ENCODE peak calls at places on chromosome 13, in four cellular contexts. L is neuronal stem cell; J is colonic mucosa; P is CD8-positive, alpha-beta T cell. Y is an unnamed sample.
A peak's percentile ranks its signal among the peaks of the same experiment; 100 is the strongest.

GRCh38 chr13:101711307-101712025 is 259.0 kb downstream of the ITGBL1 start:
- DNase-seq in L (no peak), J (no peak), P (no peak), Y (no peak)

GRCh38 chr13:50845211-50845610 is 1.7 kb upstream of the DLEU7 start:
- DNase-seq in L (no peak), J (no peak), P (no peak), Y (no peak)

GRCh38 chr13:21672811-21673591 is 2.1 kb downstream of the FGF9 start:
- DNase-seq in L (peak; percentile 5), J (peak; percentile 31), P (peak; percentile 18), Y (no peak)

GRCh38 chr13:93730780-93731179 is 504.2 kb downstream of the GPC6 start:
- DNase-seq in L (no peak), J (no peak), P (no peak), Y (no peak)

GRCh38 chr13:42907745-42908144 is 84.3 kb downstream of the EPSTI1 start:
- DNase-seq in L (no peak), J (no peak), P (no peak), Y (no peak)

GRCh38 chr13:60261432-60262351 is 98.0 kb upstream of the DIAPH3 start:
- DNase-seq in L (no peak), J (peak; percentile 21), P (no peak), Y (no peak)

GRCh38 chr13:28423010-28423409 is 71.9 kb downstream of the FLT1 start:
- DNase-seq in L (no peak), J (peak; percentile 31), P (peak; percentile 32), Y (no peak)

GRCh38 chr13:47672982-47673670 is 327.9 kb downstream of the SUCLA2 start:
- DNase-seq in L (no peak), J (no peak), P (no peak), Y (no peak)

GRCh38 chr13:23567792-23568480 is 2.3 kb upstream of the TNFRSF19 start:
- DNase-seq in L (peak; percentile 70), J (no peak), P (no peak), Y (no peak)

GRCh38 chr13:76619631-76620030 is 266.6 kb downstream of the KCTD12 start:
- DNase-seq in L (no peak), J (no peak), P (no peak), Y (no peak)

GRCh38 chr13:46340631-46341111 is 46.4 kb downstream of the RUBCNL start:
- DNase-seq in L (no peak), J (no peak), P (no peak), Y (no peak)

GRCh38 chr13:24127116-24127631 is 33.3 kb upstream of the SPATA13 start:
- DNase-seq in L (no peak), J (peak; percentile 82), P (no peak), Y (no peak)

GRCh38 chr13:20689291-20689690 is 14.2 kb upstream of the IL17D start:
- DNase-seq in L (no peak), J (no peak), P (no peak), Y (no peak)

DNA sequence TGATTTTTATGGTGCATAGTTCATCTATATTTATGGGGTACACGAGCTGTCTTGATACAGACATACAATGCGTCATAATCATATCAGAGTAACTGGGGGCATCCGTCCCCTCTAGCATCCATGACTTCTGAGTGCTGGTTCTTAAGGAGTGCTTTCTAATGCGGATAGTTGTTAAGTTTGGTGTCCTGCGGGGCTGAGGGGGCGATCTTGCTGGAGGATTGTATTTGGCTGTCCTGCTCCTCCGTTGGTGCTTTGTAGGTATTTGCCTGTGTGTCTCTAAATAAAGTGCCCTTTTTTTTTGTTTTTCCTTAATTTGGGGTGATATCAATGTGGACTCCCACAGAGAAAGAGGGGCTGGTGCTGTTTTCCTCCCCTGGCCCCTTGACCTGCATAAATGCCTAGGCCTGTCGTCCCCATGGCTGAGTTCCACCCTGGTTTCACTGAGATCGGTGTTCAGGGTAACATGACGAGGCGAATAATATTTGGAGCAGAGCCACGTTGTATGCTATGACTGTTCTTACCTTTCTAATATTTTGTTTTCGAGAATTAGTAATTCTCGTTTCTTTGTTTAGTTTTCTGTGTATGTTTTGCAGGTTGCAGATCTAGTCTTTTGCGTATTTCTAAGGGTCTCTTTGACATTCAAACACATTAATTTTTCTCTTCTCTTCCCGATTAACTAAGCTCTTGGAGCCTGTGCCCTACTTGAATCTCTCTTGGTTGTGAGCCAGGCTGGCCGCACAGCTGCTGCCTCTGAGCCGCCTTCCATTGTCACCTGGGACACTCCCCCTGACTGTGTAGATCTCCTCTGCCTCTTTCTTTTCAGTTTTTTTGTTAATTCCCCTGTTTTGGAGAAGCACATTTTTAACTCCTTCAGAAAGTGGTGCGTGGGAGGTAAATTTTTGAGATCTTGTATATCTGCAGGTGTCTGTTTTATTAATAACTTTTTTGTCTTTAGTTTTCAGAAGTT is 100.3 kb downstream of the ARHGEF7 start:
- DNase-seq in L (no peak), J (no peak), P (no peak), Y (no peak)
- H3K4me1 ChIP-seq in L (peaks cover 24% of the 10 kb centered on the region), J (no peaks in the 10 kb centered on the region), P (no peaks in the 10 kb centered on the region), Y (no peaks in the 10 kb centered on the region)

GRCh38 chr13:99257291-99257690 is 888 bp downstream of the GPR18 start:
- DNase-seq in L (no peak), J (no peak), P (no peak), Y (no peak)

GRCh38 chr13:99258946-99259345 is 767 bp upstream of the GPR18 start:
- DNase-seq in L (no peak), J (no peak), P (peak; percentile 46), Y (no peak)

GRCh38 chr13:99256709-99257108 is 1.5 kb downstream of the GPR18 start:
- DNase-seq in L (no peak), J (no peak), P (no peak), Y (no peak)

GRCh38 chr13:99260216-99260615 is 2.0 kb upstream of the GPR18 start:
- DNase-seq in L (no peak), J (no peak), P (no peak), Y (no peak)

DNA sequence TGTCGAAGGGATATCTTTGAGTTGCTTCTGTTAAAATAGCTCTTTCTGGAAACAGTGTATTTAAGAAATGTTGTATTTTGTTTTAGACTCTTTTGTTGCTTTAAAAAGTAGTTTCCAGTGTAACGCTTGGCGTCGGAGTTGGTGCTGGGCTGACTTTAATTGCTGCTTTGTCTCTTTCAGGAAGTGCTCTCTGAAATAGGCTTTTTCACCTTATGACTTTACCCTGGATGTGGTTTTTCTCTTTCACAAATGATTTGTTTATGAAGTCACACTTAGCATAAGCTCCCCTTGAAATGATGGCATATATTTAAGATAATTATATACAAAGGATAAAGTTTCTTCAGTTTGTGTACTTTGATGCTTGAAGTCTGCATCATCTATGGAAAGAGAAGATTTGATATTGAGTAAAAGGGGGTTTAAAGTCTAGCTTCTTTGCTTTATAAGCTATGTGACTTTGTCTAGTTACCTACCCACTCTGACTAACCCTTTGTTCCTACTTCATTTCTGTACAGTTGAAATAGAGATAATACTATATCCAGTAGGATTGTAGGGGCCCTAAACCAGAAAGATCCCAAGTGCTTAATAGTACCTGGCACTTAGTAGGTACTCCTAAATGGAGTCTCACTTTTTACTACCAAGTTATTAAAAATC is at the start of gene GPR18:
- DNase-seq in L (no peak), J (no peak), P (peak; percentile 42), Y (peak; percentile 69)
- H3K4me3 ChIP-seq in L (no peak within 1 kb of the TSS), J (no peak within 1 kb of the TSS), P (peak within 1 kb of the TSS; percentile 63), Y (peak within 1 kb of the TSS; percentile 67)

GRCh38 chr13:111282425-111282824 is 38.0 kb upstream of the TEX29 start:
- DNase-seq in L (no peak), J (no peak), P (no peak), Y (no peak)
- H3K27ac ChIP-seq in L (no peak overlapping the region), J (no peak overlapping the region), P (no peak overlapping the region), Y (no peak overlapping the region)

DNA sequence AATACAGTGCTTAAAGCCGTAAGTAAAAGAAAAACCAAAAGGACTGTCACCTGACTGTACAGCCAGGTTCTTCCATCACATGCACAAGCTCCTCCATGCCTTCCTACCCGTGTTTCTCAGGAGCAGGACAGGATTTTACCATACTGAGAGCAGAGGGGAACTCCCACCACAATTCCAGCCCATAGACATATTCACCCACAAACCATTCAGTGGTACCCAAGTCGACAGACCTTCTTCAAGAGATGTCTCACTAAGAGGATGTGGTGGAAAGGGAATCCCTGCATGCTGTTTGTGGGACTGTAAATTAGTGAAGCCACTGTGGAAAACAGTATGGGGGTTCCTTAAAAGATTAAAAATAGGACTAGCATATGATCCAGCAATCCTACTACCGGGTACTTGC is 66.9 kb upstream of the DOCK9 start:
- DNase-seq in L (no peak), J (no peak), P (no peak), Y (no peak)
- H3K4me1 ChIP-seq in L (no peaks in the 10 kb centered on the region), J (peaks cover 8% of the 10 kb centered on the region), P (peaks cover 81% of the 10 kb centered on the region), Y (peaks cover 97% of the 10 kb centered on the region)

GRCh38 chr13:56039992-56040391 is 1100.7 kb upstream of the PRR20A start:
- DNase-seq in L (no peak), J (no peak), P (no peak), Y (no peak)
- H3K4me3 ChIP-seq in L (no peak overlapping the region), J (no peak overlapping the region), P (no peak overlapping the region), Y (no peak overlapping the region)

Y was measured in CD4-positive, alpha-beta memory T cell.